ENCODE peak calls at places on chromosomes 6 and 20, in four cellular contexts. H is K562, Y is HCT116, E is sigmoid colon. Q is an unnamed sample.

GRCh38 chr6:166757226-166758135 is 130.4 kb upstream of the RPS6KA2 start:
- DNase-seq in Y (no peak), E (no peak), H (no peak), Q (no peak)

GRCh38 chr6:75351570-75351969 is 67.0 kb upstream of the TMEM30A start:
- DNase-seq in E (no peak), H (no peak), Y (no peak), Q (no peak)

GRCh38 chr6:39387785-39388184 is 65.3 kb upstream of the KCNK16 start:
- DNase-seq in E (no peak), Y (no peak), H (no peak), Q (no peak)

GRCh38 chr6:28816909-28817807 is 106.6 kb downstream of the TRIM27 start:
- DNase-seq in Y (no peak), E (no peak), H (peak; percentile 63), Q (peak; percentile 36)

GRCh38 chr6:112214749-112215269 is 39.6 kb downstream of the LAMA4 start:
- DNase-seq in H (no peak), E (no peak), Y (no peak), Q (no peak)

GRCh38 chr6:161618816-161619454 is 345.1 kb upstream of the AGPAT4 start:
- DNase-seq in E (no peak), H (peak; percentile 16), Y (peak; percentile 10), Q (no peak)

GRCh38 chr6:106547053-106547414 is 82.3 kb downstream of the RTN4IP1 start:
- DNase-seq in E (no peak), H (no peak), Y (peak; percentile 49), Q (no peak)

GRCh38 chr6:64860203-64860602 is 846.8 kb downstream of the EYS start:
- DNase-seq in Y (no peak), H (no peak), E (peak; percentile 52), Q (no peak)

GRCh38 chr6:50305660-50306059 is 255.9 kb upstream of the DEFB112 start:
- DNase-seq in Y (no peak), H (no peak), E (no peak), Q (no peak)

GRCh38 chr6:56856036-56856580 is 98.8 kb upstream of the BEND6 start:
- DNase-seq in E (no peak), H (no peak), Y (no peak), Q (no peak)

GRCh38 chr6:37514840-37515239 is 15.1 kb upstream of the CCDC167 start:
- DNase-seq in H (no peak), E (no peak), Y (no peak), Q (no peak)

GRCh38 chr6:87656857-87657256 is 45.2 kb downstream of the AKIRIN2 start:
- DNase-seq in Y (no peak), H (no peak), E (no peak), Q (no peak)

GRCh38 chr6:104983296-104983695 is 26.4 kb downstream of the LIN28B start:
- DNase-seq in H (no peak), E (no peak), Y (no peak), Q (no peak)

GRCh38 chr20:37823276-37823980 is 79.5 kb upstream of the VSTM2L start:
- DNase-seq in E (no peak), Y (no peak), H (no peak), Q (no peak)

GRCh38 chr6:100461273-100461919 is 3.3 kb downstream of the SIM1 start:
- DNase-seq in E (no peak), Y (no peak), H (no peak), Q (no peak)

GRCh38 chr6:167858086-167858591 is 31.4 kb downstream of the AFDN start:
- DNase-seq in H (no peak), E (no peak), Y (no peak), Q (no peak)

GRCh38 chr6:148293181-148293995 is 49.2 kb upstream of the SASH1 start:
- DNase-seq in Y (no peak), H (no peak), E (no peak), Q (no peak)

GRCh38 chr6:650098-650497 is 6.8 kb downstream of the HUS1B start:
- DNase-seq in E (no peak), H (no peak), Y (no peak), Q (no peak)

GRCh38 chr6:5112065-5112799 is 27.1 kb downstream of the PPP1R3G start:
- DNase-seq in Y (peak; percentile 13), H (no peak), E (peak; percentile 35), Q (no peak)

GRCh38 chr20:43963872-43964791 is 49.5 kb downstream of the TOX2 start:
- DNase-seq in E (peak; percentile 76), H (no peak), Y (no peak), Q (no peak)

GRCh38 chr6:31711233-31711632 is 3.9 kb upstream of the LY6G6D start:
- DNase-seq in H (no peak), E (no peak), Y (no peak), Q (no peak)

GRCh38 chr6:87925373-87926060 is 122.1 kb upstream of the SPACA1 start:
- DNase-seq in Y (no peak), H (no peak), E (no peak), Q (no peak)

GRCh38 chr6:34223964-34224940 is 12.4 kb upstream of the HMGA1 start:
- DNase-seq in H (peak; percentile 99), E (peak; percentile 96), Y (no peak), Q (peak; percentile 95)

GRCh38 chr6:34226066-34226465 is 10.6 kb upstream of the HMGA1 start:
- DNase-seq in H (no peak), E (no peak), Y (no peak), Q (no peak)

GRCh38 chr6:34225551-34225950 is 11.1 kb upstream of the HMGA1 start:
- DNase-seq in H (no peak), Y (no peak), E (no peak), Q (no peak)

GRCh38 chr6:34227656-34228421 is 8.8 kb upstream of the HMGA1 start:
- DNase-seq in Y (no peak), H (no peak), E (no peak), Q (no peak)

GRCh38 chr6:34226731-34227586 is 9.7 kb upstream of the HMGA1 start:
- DNase-seq in Y (no peak), E (no peak), H (no peak), Q (no peak)
- TF ChIP-seq POLR2AphosphoS5 in Y (no peak), E (no peak), H (no peak), Q (no peak)

DNA sequence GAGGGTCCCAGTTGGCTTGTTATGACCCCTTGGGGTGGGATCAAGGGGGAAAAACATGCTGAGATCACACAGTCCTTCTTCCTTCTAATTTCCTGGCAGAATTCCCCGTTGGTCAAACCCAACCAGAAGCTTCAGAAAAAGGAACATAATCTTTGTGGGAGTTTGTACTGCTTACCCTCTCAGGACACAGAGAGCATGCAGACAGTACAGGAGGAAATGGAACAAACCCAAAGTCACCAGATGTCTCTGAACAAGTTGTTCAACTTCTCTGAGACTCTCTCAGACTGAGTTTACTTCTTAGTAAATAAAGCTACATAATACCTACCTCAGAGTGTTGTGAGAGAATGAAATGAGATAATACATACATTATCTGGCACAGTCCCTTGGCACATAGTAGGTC is 181.1 kb upstream of the TSHZ2 start:
- DNase-seq in Y (no peak), H (no peak), E (no peak), Q (no peak)
- TF ChIP-seq POLR2AphosphoS5 in Y (no peak), H (no peak), E (no peak), Q (no peak)

GRCh38 chr6:20577280-20577679 is 43.0 kb downstream of the CDKAL1 start:
- DNase-seq in E (no peak), H (no peak), Y (no peak), Q (no peak)

GRCh38 chr6:20575691-20576451 is 41.6 kb downstream of the CDKAL1 start:
- DNase-seq in H (no peak), Y (no peak), E (no peak), Q (no peak)

GRCh38 chr6:20572940-20573339 is 38.7 kb downstream of the CDKAL1 start:
- DNase-seq in E (no peak), H (no peak), Y (no peak), Q (no peak)

GRCh38 chr6:20574355-20574754 is 40.1 kb downstream of the CDKAL1 start:
- DNase-seq in Y (no peak), E (no peak), H (no peak), Q (no peak)

GRCh38 chr6:20575125-20575524 is 40.9 kb downstream of the CDKAL1 start:
- DNase-seq in E (no peak), Y (no peak), H (peak; percentile 69), Q (no peak)
- TF ChIP-seq POLR2AphosphoS5 in E (no peak), Y (no peak), H (peak; percentile 97), Q (no peak)

GRCh38 chr20:64064145-64064698 is 1.2 kb downstream of the TCEA2 start:
- DNase-seq in H (no peak), E (no peak), Y (peak; percentile 22), Q (no peak)

GRCh38 chr20:64066984-64067605 is 4.1 kb downstream of the TCEA2 start:
- DNase-seq in E (no peak), Y (no peak), H (no peak), Q (no peak)

GRCh38 chr20:64067733-64068307 is 4.8 kb downstream of the TCEA2 start:
- DNase-seq in Y (no peak), E (no peak), H (no peak), Q (no peak)

GRCh38 chr20:64065062-64065972 is 2.3 kb downstream of the TCEA2 start:
- DNase-seq in E (no peak), H (no peak), Y (no peak), Q (no peak)

GRCh38 chr20:64065973-64066341 is 3.0 kb downstream of the TCEA2 start:
- DNase-seq in E (no peak), Y (peak; percentile 62), H (peak; percentile 74), Q (peak; percentile 80)
- TF ChIP-seq POLR2AphosphoS5 in E (no peak), Y (no peak), H (no peak), Q (no peak)

GRCh38 chr20:9051508-9051907 is 17.4 kb upstream of the PLCB4 start:
- DNase-seq in H (peak; percentile 6), E (no peak), Y (peak; percentile 86), Q (no peak)
- TF ChIP-seq POLR2AphosphoS5 in H (no peak), E (peak; percentile 22), Y (peak; percentile 14), Q (no peak)

GRCh38 chr6:63598251-63599036 is 26.2 kb downstream of the LOC128125822 start:
- DNase-seq in E (peak; percentile 80), H (peak; percentile 65), Y (peak; percentile 51), Q (peak; percentile 46)
- TF ChIP-seq POLR2AphosphoS5 in E (no peak), H (no peak), Y (no peak), Q (no peak)

GRCh38 chr20:2038161-2038560 is 44.3 kb upstream of the PDYN start:
- DNase-seq in H (no peak), E (no peak), Y (no peak), Q (no peak)
- TF ChIP-seq POLR2AphosphoS5 in H (no peak), E (no peak), Y (no peak), Q (no peak)

DNA sequence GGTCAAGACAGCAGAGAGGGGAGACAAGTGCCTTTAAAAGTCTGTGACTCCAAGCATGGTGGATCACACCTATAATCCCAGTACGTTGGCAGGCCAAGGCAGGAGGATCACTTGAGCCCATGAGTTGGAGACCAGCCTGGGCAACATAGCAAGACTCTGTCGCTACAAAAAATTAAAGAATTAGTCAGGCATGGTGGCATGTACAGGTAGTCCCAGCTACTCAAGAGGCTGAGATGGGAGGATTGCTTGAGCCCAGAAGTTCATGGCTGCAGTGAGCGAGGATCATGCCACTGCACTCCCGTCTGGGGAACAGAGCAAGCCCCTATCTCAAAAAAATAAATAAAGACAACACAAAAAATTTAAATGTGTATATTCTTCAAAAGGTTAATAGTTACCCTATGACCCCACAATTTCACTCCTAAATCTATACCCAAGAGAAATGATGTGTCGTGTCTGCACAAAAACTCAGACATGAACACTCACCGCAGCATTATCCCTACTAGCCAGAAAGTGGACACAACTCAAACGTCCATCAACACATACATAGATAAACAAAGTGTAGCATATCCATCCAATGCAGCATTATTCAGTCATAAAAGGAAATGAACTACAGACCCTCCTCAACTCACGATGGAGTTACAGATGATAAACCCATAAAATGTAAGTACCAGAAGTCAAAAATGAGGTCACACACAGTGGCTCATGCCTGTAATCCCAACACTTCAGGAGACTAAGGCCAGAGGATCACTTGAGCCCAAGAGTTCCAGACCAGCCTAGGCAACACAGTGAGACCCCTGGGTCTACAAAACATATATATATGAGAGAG is 23.9 kb downstream of the ZMYND8 start:
- DNase-seq in E (no peak), Y (no peak), H (no peak), Q (no peak)
- TF ChIP-seq POLR2AphosphoS5 in E (no peak), Y (no peak), H (peak; percentile 11), Q (no peak)

Q was measured in GM12891.